ENCODE peak calls at places on chromosomes 5 and 9, in seven cellular contexts. One of them, this sample, is unnamed.

GRCh38 chr9:87674565-87675299 is 51.2 kb upstream of the CTSL start:
- DNase-seq in endodermal cell: no peak
- DNase-seq in cardiac muscle cell: no peak
- DNase-seq in RWPE2: no peak
- DNase-seq in upper lobe of right lung: no peak
- DNase-seq in sigmoid colon: no peak
- DNase-seq in GM23248: no peak
- DNase-seq in this sample: peak; percentile 3

GRCh38 chr5:131264453-131265200 is 774 bp downstream of the CDC42SE2 start:
- DNase-seq in endodermal cell: peak; percentile 81
- DNase-seq in cardiac muscle cell: peak; percentile 67
- DNase-seq in RWPE2: no peak
- DNase-seq in upper lobe of right lung: peak; percentile 71
- DNase-seq in sigmoid colon: peak; percentile 63
- DNase-seq in GM23248: peak; percentile 59
- DNase-seq in this sample: no peak

GRCh38 chr5:101160002-101160401 is 256.9 kb upstream of the ST8SIA4 start:
- DNase-seq in endodermal cell: no peak
- DNase-seq in cardiac muscle cell: no peak
- DNase-seq in RWPE2: no peak
- DNase-seq in upper lobe of right lung: no peak
- DNase-seq in sigmoid colon: no peak
- DNase-seq in GM23248: no peak
- DNase-seq in this sample: no peak

GRCh38 chr9:33498387-33498786 is 24.7 kb upstream of the NOL6 start:
- DNase-seq in endodermal cell: no peak
- DNase-seq in cardiac muscle cell: no peak
- DNase-seq in RWPE2: no peak
- DNase-seq in upper lobe of right lung: no peak
- DNase-seq in sigmoid colon: no peak
- DNase-seq in GM23248: peak; percentile 48
- DNase-seq in this sample: no peak

GRCh38 chr5:168013546-168013945 is 277.9 kb upstream of the WWC1 start:
- DNase-seq in endodermal cell: no peak
- DNase-seq in cardiac muscle cell: no peak
- DNase-seq in RWPE2: no peak
- DNase-seq in upper lobe of right lung: no peak
- DNase-seq in sigmoid colon: no peak
- DNase-seq in GM23248: no peak
- DNase-seq in this sample: no peak

GRCh38 chr9:115109486-115109885 is 8.5 kb downstream of the TNC start:
- DNase-seq in endodermal cell: no peak
- DNase-seq in cardiac muscle cell: peak; percentile 37
- DNase-seq in RWPE2: no peak
- DNase-seq in upper lobe of right lung: no peak
- DNase-seq in sigmoid colon: no peak
- DNase-seq in GM23248: peak; percentile 78
- DNase-seq in this sample: peak; percentile 51

GRCh38 chr5:159088371-159088770 is 11.3 kb downstream of the EBF1 start:
- DNase-seq in endodermal cell: no peak
- DNase-seq in cardiac muscle cell: no peak
- DNase-seq in RWPE2: no peak
- DNase-seq in upper lobe of right lung: no peak
- DNase-seq in sigmoid colon: no peak
- DNase-seq in GM23248: no peak
- DNase-seq in this sample: no peak

GRCh38 chr5:10317825-10318682 is 10.4 kb upstream of the CMBL start:
- DNase-seq in endodermal cell: no peak
- DNase-seq in cardiac muscle cell: no peak
- DNase-seq in RWPE2: no peak
- DNase-seq in upper lobe of right lung: no peak
- DNase-seq in sigmoid colon: peak; percentile 27
- DNase-seq in GM23248: no peak
- DNase-seq in this sample: no peak

GRCh38 chr5:171484460-171484899 is 65.0 kb downstream of the FGF18 start:
- DNase-seq in endodermal cell: peak; percentile 81
- DNase-seq in cardiac muscle cell: no peak
- DNase-seq in RWPE2: no peak
- DNase-seq in upper lobe of right lung: no peak
- DNase-seq in sigmoid colon: no peak
- DNase-seq in GM23248: peak; percentile 44
- DNase-seq in this sample: peak; percentile 40

GRCh38 chr5:123097871-123098735 is 9.1 kb downstream of the PRDM6 start:
- DNase-seq in endodermal cell: peak; percentile 72
- DNase-seq in cardiac muscle cell: no peak
- DNase-seq in RWPE2: no peak
- DNase-seq in upper lobe of right lung: no peak
- DNase-seq in sigmoid colon: no peak
- DNase-seq in GM23248: no peak
- DNase-seq in this sample: no peak

GRCh38 chr9:121652037-121652837 is 803 bp downstream of the DAB2IP start:
- DNase-seq in endodermal cell: peak; percentile 81
- DNase-seq in cardiac muscle cell: peak; percentile 81
- DNase-seq in RWPE2: no peak
- DNase-seq in upper lobe of right lung: no peak
- DNase-seq in sigmoid colon: no peak
- DNase-seq in GM23248: peak; percentile 7
- DNase-seq in this sample: no peak
- H3K4me3 ChIP-seq in endodermal cell: peak overlapping the region; percentile 90
- H3K4me3 ChIP-seq in cardiac muscle cell: peak overlapping the region; percentile 41
- H3K4me3 ChIP-seq in RWPE2: no peak overlapping the region
- H3K4me3 ChIP-seq in upper lobe of right lung: peak overlapping the region; percentile 58
- H3K4me3 ChIP-seq in sigmoid colon: peak overlapping the region; percentile 52
- H3K4me3 ChIP-seq in GM23248: peak overlapping the region; percentile 66
- H3K4me3 ChIP-seq in this sample: peak overlapping the region; percentile 19

GRCh38 chr9:93464395-93464794 is 11.0 kb upstream of the FAM120AOS start:
- DNase-seq in endodermal cell: no peak
- DNase-seq in cardiac muscle cell: no peak
- DNase-seq in RWPE2: no peak
- DNase-seq in upper lobe of right lung: no peak
- DNase-seq in sigmoid colon: no peak
- DNase-seq in GM23248: no peak
- DNase-seq in this sample: no peak
- H3K27ac ChIP-seq in endodermal cell: no peak overlapping the region
- H3K27ac ChIP-seq in cardiac muscle cell: no peak overlapping the region
- H3K27ac ChIP-seq in RWPE2: no peak overlapping the region
- H3K27ac ChIP-seq in upper lobe of right lung: peak overlapping the region; percentile 55
- H3K27ac ChIP-seq in sigmoid colon: no peak overlapping the region
- H3K27ac ChIP-seq in GM23248: no peak overlapping the region
- H3K27ac ChIP-seq in this sample: no peak overlapping the region

DNA sequence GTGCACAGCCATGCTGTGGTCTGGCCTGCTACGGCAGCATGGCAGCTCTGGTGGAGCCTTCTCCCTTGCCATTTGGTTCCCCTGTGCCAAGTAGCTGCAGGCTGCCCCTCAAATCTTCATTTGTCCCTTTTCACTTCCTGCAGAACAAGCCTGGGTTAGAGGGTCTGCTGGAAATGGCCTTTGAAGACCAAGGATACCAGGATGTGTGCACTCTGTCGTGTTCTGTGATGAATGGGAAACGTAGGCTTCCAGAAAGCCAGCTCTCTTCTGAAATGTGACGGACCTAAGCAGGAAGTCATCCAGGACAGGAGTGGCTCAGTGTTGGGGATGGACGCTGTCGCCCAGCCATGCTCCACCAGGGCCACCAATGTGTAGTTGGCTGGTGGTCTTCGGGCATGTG is 3.5 kb upstream of the POMT1 start:
- DNase-seq in endodermal cell: no peak
- DNase-seq in cardiac muscle cell: no peak
- DNase-seq in RWPE2: no peak
- DNase-seq in upper lobe of right lung: no peak
- DNase-seq in sigmoid colon: no peak
- DNase-seq in GM23248: no peak
- DNase-seq in this sample: no peak
- H3K36me3 ChIP-seq in endodermal cell: peaks cover 71% of the 10 kb centered on the region
- H3K36me3 ChIP-seq in cardiac muscle cell: peaks cover 48% of the 10 kb centered on the region
- H3K36me3 ChIP-seq in RWPE2: peaks cover 56% of the 10 kb centered on the region
- H3K36me3 ChIP-seq in upper lobe of right lung: peaks cover 52% of the 10 kb centered on the region
- H3K36me3 ChIP-seq in sigmoid colon: peaks cover 19% of the 10 kb centered on the region
- H3K36me3 ChIP-seq in GM23248: peaks cover 40% of the 10 kb centered on the region
- H3K36me3 ChIP-seq in this sample: peaks cover 34% of the 10 kb centered on the region

GRCh38 chr9:136921307-136921706 is 23.2 kb downstream of the FBXW5 start:
- DNase-seq in endodermal cell: no peak
- DNase-seq in cardiac muscle cell: no peak
- DNase-seq in RWPE2: no peak
- DNase-seq in upper lobe of right lung: no peak
- DNase-seq in sigmoid colon: no peak
- DNase-seq in GM23248: no peak
- DNase-seq in this sample: no peak
- H3K4me3 ChIP-seq in endodermal cell: no peak overlapping the region
- H3K4me3 ChIP-seq in cardiac muscle cell: no peak overlapping the region
- H3K4me3 ChIP-seq in RWPE2: no peak overlapping the region
- H3K4me3 ChIP-seq in upper lobe of right lung: no peak overlapping the region
- H3K4me3 ChIP-seq in sigmoid colon: no peak overlapping the region
- H3K4me3 ChIP-seq in GM23248: no peak overlapping the region
- H3K4me3 ChIP-seq in this sample: no peak overlapping the region

DNA sequence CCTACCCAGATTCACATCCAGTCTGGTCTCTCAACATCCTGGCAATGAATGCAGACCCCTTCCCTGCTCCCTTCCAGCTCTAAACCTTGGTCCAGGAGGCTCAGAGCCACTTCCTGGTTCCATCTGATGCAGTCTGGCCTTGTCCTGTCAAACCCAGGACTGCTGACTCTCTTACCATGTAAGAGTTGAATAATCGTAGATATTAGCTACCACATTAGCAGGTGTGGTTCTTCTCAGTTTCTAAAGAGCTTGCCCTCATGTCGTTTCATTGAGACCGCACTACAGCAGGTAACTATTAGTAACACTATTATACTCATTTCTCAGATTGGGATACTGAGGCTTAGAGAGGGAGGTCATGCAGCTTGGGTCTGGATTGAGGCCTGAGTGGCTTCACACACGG is 133.3 kb downstream of the BOD1 start:
- DNase-seq in endodermal cell: no peak
- DNase-seq in cardiac muscle cell: no peak
- DNase-seq in RWPE2: no peak
- DNase-seq in upper lobe of right lung: no peak
- DNase-seq in sigmoid colon: no peak
- DNase-seq in GM23248: no peak
- DNase-seq in this sample: no peak
- H3K27ac ChIP-seq in endodermal cell: no peak overlapping the region
- H3K27ac ChIP-seq in cardiac muscle cell: no peak overlapping the region
- H3K27ac ChIP-seq in RWPE2: no peak overlapping the region
- H3K27ac ChIP-seq in upper lobe of right lung: no peak overlapping the region
- H3K27ac ChIP-seq in sigmoid colon: no peak overlapping the region
- H3K27ac ChIP-seq in GM23248: no peak overlapping the region
- H3K27ac ChIP-seq in this sample: no peak overlapping the region